ENCODE peak calls at places on chromosome 10, in six cellular contexts. One of them, this sample, is unnamed. For H3K4me1 and H3K36me3, the result is how much of the 10 kb centered on the place peaks cover.

GRCh38 chr10:47367646-47368045 is 16.4 kb downstream of the ZNF488 start:
- DNase-seq in Panc1: no peak
- DNase-seq in body of pancreas: no peak
- DNase-seq in aorta: peak
- DNase-seq in transverse colon: no peak
- DNase-seq in adipocyte: no peak
- DNase-seq in this sample: peak

GRCh38 chr10:3424102-3424803 is 251.7 kb upstream of the PITRM1 start:
- DNase-seq in Panc1: no peak
- DNase-seq in body of pancreas: no peak
- DNase-seq in aorta: no peak
- DNase-seq in transverse colon: no peak
- DNase-seq in adipocyte: peak
- DNase-seq in this sample: no peak

GRCh38 chr10:132904169-132904813 is 38.1 kb downstream of the CFAP46 start:
- DNase-seq in Panc1: peak
- DNase-seq in body of pancreas: peak
- DNase-seq in aorta: peak
- DNase-seq in transverse colon: no peak
- DNase-seq in adipocyte: peak
- DNase-seq in this sample: no peak

GRCh38 chr10:112842832-112843360 is 107.2 kb upstream of the TCF7L2 start:
- DNase-seq in Panc1: no peak
- DNase-seq in body of pancreas: no peak
- DNase-seq in aorta: no peak
- DNase-seq in transverse colon: no peak
- DNase-seq in adipocyte: peak
- DNase-seq in this sample: no peak

GRCh38 chr10:32795598-32796183 is 162.3 kb downstream of the ITGB1 start:
- DNase-seq in Panc1: peak
- DNase-seq in body of pancreas: no peak
- DNase-seq in aorta: no peak
- DNase-seq in transverse colon: no peak
- DNase-seq in adipocyte: peak
- DNase-seq in this sample: no peak

GRCh38 chr10:77939561-77940001 is 13.0 kb upstream of the DLG5 start:
- DNase-seq in Panc1: no peak
- DNase-seq in body of pancreas: no peak
- DNase-seq in aorta: no peak
- DNase-seq in transverse colon: peak
- DNase-seq in adipocyte: peak
- DNase-seq in this sample: peak

GRCh38 chr10:48287417-48288391 is 13.2 kb upstream of the FRMPD2 start:
- DNase-seq in Panc1: no peak
- DNase-seq in body of pancreas: peak
- DNase-seq in aorta: no peak
- DNase-seq in transverse colon: no peak
- DNase-seq in adipocyte: no peak
- DNase-seq in this sample: no peak

GRCh38 chr10:76051007-76051936 is 619.8 kb downstream of the LRMDA start:
- DNase-seq in Panc1: no peak
- DNase-seq in body of pancreas: no peak
- DNase-seq in aorta: no peak
- DNase-seq in transverse colon: no peak
- DNase-seq in adipocyte: no peak
- DNase-seq in this sample: no peak

GRCh38 chr10:19592276-19592675 is 224.0 kb upstream of the PLXDC2 start:
- DNase-seq in Panc1: no peak
- DNase-seq in body of pancreas: no peak
- DNase-seq in aorta: no peak
- DNase-seq in transverse colon: no peak
- DNase-seq in adipocyte: no peak
- DNase-seq in this sample: no peak

GRCh38 chr10:127600479-127600878 is 51.4 kb downstream of the NPS start:
- DNase-seq in Panc1: no peak
- DNase-seq in body of pancreas: no peak
- DNase-seq in aorta: no peak
- DNase-seq in transverse colon: no peak
- DNase-seq in adipocyte: no peak
- DNase-seq in this sample: no peak

GRCh38 chr10:43221419-43222293 is 45.2 kb downstream of the RASGEF1A start:
- DNase-seq in Panc1: no peak
- DNase-seq in body of pancreas: peak
- DNase-seq in aorta: peak
- DNase-seq in transverse colon: peak
- DNase-seq in adipocyte: no peak
- DNase-seq in this sample: peak

GRCh38 chr10:43420369-43421200 is 11.6 kb upstream of the HNRNPF start:
- DNase-seq in Panc1: no peak
- DNase-seq in body of pancreas: peak
- DNase-seq in aorta: peak
- DNase-seq in transverse colon: peak
- DNase-seq in adipocyte: peak
- DNase-seq in this sample: peak

GRCh38 chr10:93376372-93377296 is 105.5 kb downstream of the MYOF start:
- DNase-seq in Panc1: peak
- DNase-seq in body of pancreas: peak
- DNase-seq in aorta: peak
- DNase-seq in transverse colon: peak
- DNase-seq in adipocyte: peak
- DNase-seq in this sample: peak

GRCh38 chr10:70617798-70618568 is 15.4 kb upstream of the PRF1 start:
- DNase-seq in Panc1: no peak
- DNase-seq in body of pancreas: no peak
- DNase-seq in aorta: no peak
- DNase-seq in transverse colon: no peak
- DNase-seq in adipocyte: no peak
- DNase-seq in this sample: no peak

GRCh38 chr10:28686835-28687682 is 9.7 kb downstream of the BAMBI start:
- DNase-seq in Panc1: no peak
- DNase-seq in body of pancreas: no peak
- DNase-seq in aorta: no peak
- DNase-seq in transverse colon: no peak
- DNase-seq in adipocyte: peak
- DNase-seq in this sample: no peak

GRCh38 chr10:86691333-86692022 is 23.2 kb downstream of the LDB3 start:
- DNase-seq in Panc1: no peak
- DNase-seq in body of pancreas: no peak
- DNase-seq in aorta: no peak
- DNase-seq in transverse colon: no peak
- DNase-seq in adipocyte: no peak
- DNase-seq in this sample: no peak
- H3K4me1 ChIP-seq in Panc1: under half
- H3K4me1 ChIP-seq in body of pancreas: under half
- H3K4me1 ChIP-seq in aorta: under half
- H3K4me1 ChIP-seq in transverse colon: under half
- H3K4me1 ChIP-seq in adipocyte: under half
- H3K4me1 ChIP-seq in this sample: under half

DNA sequence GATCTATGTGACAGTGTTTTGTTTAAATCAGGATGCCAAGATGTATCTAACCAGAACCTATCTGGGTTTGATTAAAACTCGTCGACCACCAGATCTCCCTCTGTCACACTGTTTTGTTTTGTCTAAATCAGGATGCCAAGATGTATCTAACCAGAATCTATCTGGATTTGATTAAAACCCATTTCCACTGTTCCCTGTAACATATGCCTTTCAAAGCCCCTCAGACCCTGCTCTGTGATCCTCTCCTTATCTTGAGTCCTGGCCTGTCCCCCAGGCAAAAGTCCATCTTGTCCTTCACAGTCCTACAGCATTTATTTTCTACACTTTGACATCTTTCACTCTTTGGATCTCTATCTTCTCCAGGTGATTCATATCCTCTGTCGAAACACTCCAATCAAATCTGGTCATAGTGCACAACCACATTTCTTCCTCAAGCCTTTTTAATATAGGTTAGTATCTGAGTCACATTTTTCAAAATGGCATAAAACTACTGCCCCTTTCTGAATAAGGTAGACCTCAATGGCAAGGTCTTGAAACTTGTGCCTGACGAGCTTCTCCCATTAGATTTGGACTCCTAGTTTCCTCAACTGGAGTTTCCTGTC is 32.5 kb downstream of the ERLIN1 start:
- DNase-seq in Panc1: no peak
- DNase-seq in body of pancreas: no peak
- DNase-seq in aorta: no peak
- DNase-seq in transverse colon: no peak
- DNase-seq in adipocyte: no peak
- DNase-seq in this sample: no peak
- H3K36me3 ChIP-seq in Panc1: half or more
- H3K36me3 ChIP-seq in body of pancreas: under half
- H3K36me3 ChIP-seq in aorta: under half
- H3K36me3 ChIP-seq in transverse colon: under half
- H3K36me3 ChIP-seq in adipocyte: half or more
- H3K36me3 ChIP-seq in this sample: under half

DNA sequence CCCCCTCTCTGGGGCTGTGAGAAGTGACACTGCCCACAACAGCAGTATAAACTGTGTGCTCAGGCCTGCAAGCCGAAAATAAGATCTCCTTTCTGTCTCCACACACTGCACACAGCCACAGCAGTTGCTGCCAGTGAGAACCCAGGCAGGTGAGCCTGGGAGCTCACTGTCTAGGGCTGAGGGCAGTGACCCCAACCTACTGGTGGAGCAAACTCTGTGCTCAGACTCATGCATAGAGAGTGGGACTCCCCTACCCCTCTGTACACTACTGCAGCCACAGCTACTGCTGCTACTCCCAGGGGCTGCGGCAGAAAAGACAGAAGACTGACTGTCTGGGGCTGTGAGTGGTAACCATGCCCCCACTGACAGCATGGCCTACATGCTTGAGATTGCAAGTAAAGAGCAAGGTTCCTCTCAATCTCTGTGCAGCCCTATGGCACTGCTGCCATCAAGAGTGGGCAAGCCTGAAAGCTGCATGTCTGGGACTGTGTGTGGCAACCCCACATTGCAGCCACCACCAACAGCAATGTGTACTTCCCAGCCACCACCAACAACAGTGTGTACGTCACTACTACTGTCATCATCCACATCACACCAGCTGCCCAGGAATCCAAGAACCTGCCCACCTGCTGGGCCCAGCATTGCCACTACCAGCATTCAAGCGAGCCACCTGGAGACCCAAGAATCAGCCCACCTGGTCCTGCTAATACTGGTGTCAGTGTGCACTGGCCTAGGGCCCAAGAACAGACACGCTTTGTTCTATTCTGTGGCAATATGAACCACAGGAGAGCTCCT is 226.1 kb downstream of the XPNPEP1 start:
- DNase-seq in Panc1: no peak
- DNase-seq in body of pancreas: no peak
- DNase-seq in aorta: no peak
- DNase-seq in transverse colon: no peak
- DNase-seq in adipocyte: no peak
- DNase-seq in this sample: no peak
- H3K4me3 ChIP-seq in Panc1: no peak
- H3K4me3 ChIP-seq in body of pancreas: no peak
- H3K4me3 ChIP-seq in aorta: no peak
- H3K4me3 ChIP-seq in transverse colon: no peak
- H3K4me3 ChIP-seq in adipocyte: no peak
- H3K4me3 ChIP-seq in this sample: no peak

DNA sequence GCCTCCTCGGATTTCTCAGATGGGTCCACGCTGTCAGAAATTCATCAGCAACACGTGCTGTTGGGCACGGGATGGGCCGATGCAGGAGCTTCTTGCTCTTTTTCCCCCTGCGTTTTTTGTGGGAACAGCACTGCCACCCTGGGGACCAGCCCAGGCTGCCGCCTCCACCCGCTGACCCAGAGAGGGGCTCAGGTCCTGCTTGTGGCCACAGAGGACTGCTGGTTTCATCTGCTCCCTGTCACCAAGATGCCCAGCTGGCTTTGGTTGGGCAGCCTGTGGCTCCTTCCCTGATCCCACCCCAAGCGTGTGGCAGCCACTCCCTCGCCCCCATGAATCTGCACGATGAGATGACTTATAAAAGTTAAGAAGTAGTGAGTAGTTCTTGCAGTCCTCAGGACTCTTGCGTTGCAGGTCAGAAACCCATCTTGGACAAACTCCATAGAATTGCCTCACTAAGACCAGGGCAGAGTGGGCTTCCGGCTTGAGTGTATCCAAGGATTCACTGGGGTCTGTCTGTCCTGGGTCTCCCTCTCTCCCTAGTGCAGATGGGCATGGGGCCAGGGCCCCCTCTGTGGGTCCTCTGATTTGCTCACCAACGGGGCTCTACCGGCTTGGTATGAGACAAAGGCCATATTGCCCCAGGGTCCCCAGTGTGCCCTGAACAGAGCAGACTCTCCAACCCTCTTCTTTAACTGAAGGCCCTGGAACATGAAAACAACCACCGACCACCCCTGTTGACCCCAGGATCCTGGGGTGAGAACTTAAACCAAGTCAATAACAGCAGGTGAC is 68.0 kb upstream of the CHST15 start:
- DNase-seq in Panc1: no peak
- DNase-seq in body of pancreas: no peak
- DNase-seq in aorta: no peak
- DNase-seq in transverse colon: no peak
- DNase-seq in adipocyte: no peak
- DNase-seq in this sample: no peak
- H3K4me1 ChIP-seq in Panc1: under half
- H3K4me1 ChIP-seq in body of pancreas: under half
- H3K4me1 ChIP-seq in aorta: under half
- H3K4me1 ChIP-seq in transverse colon: under half
- H3K4me1 ChIP-seq in adipocyte: under half
- H3K4me1 ChIP-seq in this sample: under half

GRCh38 chr10:103884681-103885139 is 29.3 kb upstream of the SH3PXD2A start:
- DNase-seq in Panc1: peak
- DNase-seq in body of pancreas: peak
- DNase-seq in aorta: no peak
- DNase-seq in transverse colon: peak
- DNase-seq in adipocyte: peak
- DNase-seq in this sample: no peak
- H3K36me3 ChIP-seq in Panc1: under half
- H3K36me3 ChIP-seq in body of pancreas: under half
- H3K36me3 ChIP-seq in aorta: under half
- H3K36me3 ChIP-seq in transverse colon: under half
- H3K36me3 ChIP-seq in adipocyte: under half
- H3K36me3 ChIP-seq in this sample: under half

DNA sequence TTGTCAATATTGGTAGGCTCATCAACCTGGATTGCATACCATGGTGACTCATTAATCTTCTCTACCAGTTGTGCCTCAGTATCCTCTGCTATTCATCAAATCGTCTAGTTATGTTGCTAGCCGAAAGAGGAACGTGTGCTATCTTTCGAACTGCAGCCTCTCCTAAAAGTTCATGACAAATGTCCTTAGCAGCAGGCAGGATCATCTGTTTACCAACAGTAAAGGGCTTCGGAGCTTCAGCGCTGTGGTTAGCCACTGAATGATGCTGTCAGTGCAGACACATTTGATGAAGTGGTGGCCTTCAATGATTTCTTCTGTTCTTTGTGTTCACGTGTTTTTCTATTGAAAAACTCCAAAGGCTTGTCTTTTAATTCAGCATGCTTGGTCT is 68.8 kb downstream of the CSTF2T start:
- DNase-seq in Panc1: no peak
- DNase-seq in body of pancreas: no peak
- DNase-seq in aorta: no peak
- DNase-seq in transverse colon: no peak
- DNase-seq in adipocyte: no peak
- DNase-seq in this sample: no peak
- H3K4me3 ChIP-seq in Panc1: no peak
- H3K4me3 ChIP-seq in body of pancreas: no peak
- H3K4me3 ChIP-seq in aorta: no peak
- H3K4me3 ChIP-seq in transverse colon: no peak
- H3K4me3 ChIP-seq in adipocyte: no peak
- H3K4me3 ChIP-seq in this sample: no peak

This sample was measured in tibial artery.